ENCODE peak calls at places on chromosomes 12 and 14, in seven cellular contexts. O is A549, A is K562, V is neural progenitor cell, K is pancreas, X is tibial nerve, E is small intestine. G is an unnamed sample.

GRCh38 chr12:54394281-54394719 is 9.8 kb upstream of the ZNF385A start:
- DNase-seq in O (peak), V (peak), E (peak), K (no peak), X (no peak), A (peak), G (no peak)

GRCh38 chr14:53793790-53794560 is 162.7 kb downstream of the BMP4 start:
- DNase-seq in K (no peak), E (no peak), X (no peak), V (no peak), A (no peak), O (peak), G (no peak)

GRCh38 chr12:26319511-26319910 is 124.1 kb downstream of the SSPN start:
- DNase-seq in O (no peak), X (peak), A (no peak), K (peak), V (no peak), E (no peak), G (peak)

GRCh38 chr14:106094654-106095189 is 568.3 kb downstream of the TMEM121 start:
- DNase-seq in K (no peak), A (no peak), O (peak), E (peak), V (peak), X (no peak), G (no peak)

GRCh38 chr12:25926536-25926935 is 31.9 kb upstream of the RASSF8 start:
- DNase-seq in V (no peak), A (no peak), O (no peak), E (no peak), X (no peak), K (no peak), G (no peak)

GRCh38 chr12:58313091-58313855 is 371.9 kb downstream of the ATP23 start:
- DNase-seq in E (no peak), A (no peak), V (no peak), O (no peak), K (no peak), X (no peak), G (no peak)

GRCh38 chr14:104970231-104971068 is 7.7 kb downstream of the AHNAK2 start:
- DNase-seq in O (peak), E (no peak), X (peak), A (no peak), K (no peak), V (peak), G (no peak)

GRCh38 chr12:59619461-59620240 is 23.8 kb downstream of the SLC16A7 start:
- DNase-seq in O (no peak), A (no peak), E (no peak), K (no peak), X (no peak), V (no peak), G (no peak)

GRCh38 chr14:61512026-61512425 is 183.3 kb upstream of the HIF1A start:
- DNase-seq in E (no peak), V (no peak), A (no peak), K (no peak), X (no peak), O (no peak), G (no peak)

GRCh38 chr12:2300886-2301285 is 248.1 kb downstream of the CACNA1C start:
- DNase-seq in O (no peak), A (no peak), E (no peak), K (no peak), V (no peak), X (no peak), G (no peak)

GRCh38 chr12:110371408-110372055 is 32.0 kb downstream of the ANAPC7 start:
- DNase-seq in A (no peak), K (no peak), V (no peak), E (no peak), O (no peak), X (no peak), G (no peak)

GRCh38 chr14:95685978-95686922 is at the start of gene TCL1B:
- DNase-seq in O (no peak), X (no peak), A (peak), V (peak), K (no peak), E (no peak), G (no peak)

GRCh38 chr14:42174357-42174756 is 567.7 kb downstream of the LRFN5 start:
- DNase-seq in X (no peak), E (no peak), V (no peak), A (no peak), K (no peak), O (no peak), G (no peak)

GRCh38 chr12:1795785-1796514 is 24.4 kb upstream of the LRTM2 start:
- DNase-seq in K (peak), V (peak), A (peak), X (peak), O (peak), E (peak), G (peak)

GRCh38 chr12:75959060-75959459 is 72.5 kb downstream of the PHLDA1 start:
- DNase-seq in A (no peak), V (peak), X (no peak), O (no peak), E (no peak), K (no peak), G (no peak)

GRCh38 chr12:91361864-91362263 is 179.2 kb upstream of the DCN start:
- DNase-seq in X (no peak), A (peak), V (peak), O (peak), K (no peak), E (peak), G (no peak)

GRCh38 chr12:11711675-11712327 is 62.3 kb downstream of the ETV6 start:
- DNase-seq in K (no peak), A (no peak), E (no peak), X (no peak), O (no peak), V (no peak), G (no peak)

GRCh38 chr14:77133718-77134338 is 7.8 kb downstream of the ZDHHC22 start:
- DNase-seq in V (peak), K (peak), O (peak), A (peak), E (peak), X (no peak), G (no peak)

GRCh38 chr12:31089072-31089471 is 15.4 kb downstream of the DDX11 start:
- DNase-seq in K (no peak), E (no peak), O (no peak), V (no peak), X (no peak), A (no peak), G (no peak)

GRCh38 chr14:61381589-61381988 is 60.2 kb downstream of the PRKCH start:
- DNase-seq in O (no peak), X (no peak), A (no peak), V (no peak), E (no peak), K (peak), G (peak)

GRCh38 chr14:36099619-36100018 is 76.9 kb downstream of the PTCSC3 start:
- DNase-seq in X (no peak), A (no peak), E (no peak), V (no peak), O (no peak), K (no peak), G (no peak)

GRCh38 chr12:53811606-53812005 is 59.8 kb upstream of the CISTR start:
- DNase-seq in E (no peak), V (no peak), X (no peak), O (no peak), A (no peak), K (no peak), G (no peak)

GRCh38 chr12:109557200-109557599 is 16.1 kb downstream of the MMAB start:
- DNase-seq in E (no peak), A (no peak), V (no peak), X (no peak), K (no peak), O (no peak), G (no peak)

GRCh38 chr14:24634158-24634557 is at the start of gene GZMB:
- DNase-seq in A (no peak), E (peak), K (no peak), X (no peak), V (no peak), O (no peak), G (no peak)

GRCh38 chr14:59897757-59898383 is 22.1 kb upstream of the LRRC9 start:
- DNase-seq in O (peak), K (no peak), V (peak), E (peak), X (no peak), A (peak), G (no peak)

GRCh38 chr12:58247633-58248032 is 306.3 kb downstream of the ATP23 start:
- DNase-seq in O (peak), E (no peak), K (no peak), X (no peak), A (peak), V (peak), G (no peak)

GRCh38 chr12:88325828-88326214 is 183.7 kb downstream of the TMTC3 start:
- DNase-seq in O (no peak), X (no peak), E (no peak), K (no peak), A (no peak), V (no peak), G (no peak)
- H3K27ac ChIP-seq in O (peak), X (no peak), E (no peak), K (peak), A (no peak), V (no peak), G (peak)

GRCh38 chr14:68895304-68895703 is 83.8 kb downstream of the ACTN1 start:
- DNase-seq in K (no peak), V (no peak), X (no peak), E (no peak), O (no peak), A (no peak), G (no peak)
- H3K27ac ChIP-seq in K (no peak), V (no peak), X (no peak), E (no peak), O (no peak), A (no peak), G (peak)

DNA sequence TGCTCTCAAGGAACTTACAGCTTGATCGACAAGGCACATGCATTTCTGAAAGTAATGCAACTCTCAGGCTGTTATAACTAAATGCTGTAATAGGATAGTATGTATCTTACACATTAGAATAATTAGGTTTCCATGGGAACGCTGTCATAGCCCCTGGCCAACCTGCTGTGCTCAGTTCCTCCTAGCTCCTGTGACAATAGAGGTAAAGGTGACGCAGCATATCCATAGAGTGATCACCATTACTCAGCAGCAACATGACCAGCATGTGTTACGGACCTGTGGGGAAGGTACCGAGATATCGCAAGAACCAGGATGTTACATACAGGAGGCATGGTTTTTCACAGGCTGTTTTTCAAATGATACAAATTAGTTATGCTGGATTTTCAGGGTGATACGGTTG is 150.7 kb downstream of the CAND1 start:
- DNase-seq in A (no peak), E (no peak), O (no peak), X (no peak), V (peak), K (no peak), G (no peak)
- H3K27ac ChIP-seq in A (no peak), E (no peak), O (no peak), X (no peak), V (no peak), K (no peak), G (no peak)

GRCh38 chr12:100254876-100255275 is 12.0 kb downstream of the DEPDC4 start:
- DNase-seq in V (no peak), E (no peak), X (no peak), A (no peak), O (no peak), K (no peak), G (no peak)
- H3K27ac ChIP-seq in V (peak), E (no peak), X (no peak), A (no peak), O (no peak), K (no peak), G (no peak)

GRCh38 chr12:93743999-93744689 is 67.0 kb downstream of the CRADD start:
- DNase-seq in X (no peak), E (no peak), O (no peak), K (no peak), A (no peak), V (no peak), G (peak)

GRCh38 chr12:93745304-93745703 is 68.1 kb downstream of the CRADD start:
- DNase-seq in K (no peak), E (no peak), O (no peak), V (no peak), A (no peak), X (no peak), G (no peak)

GRCh38 chr12:93742086-93742934 is 65.1 kb downstream of the CRADD start:
- DNase-seq in V (peak), K (peak), O (peak), X (peak), E (peak), A (peak), G (peak)

GRCh38 chr12:93741741-93742085 is 64.5 kb downstream of the CRADD start:
- DNase-seq in V (peak), O (peak), K (peak), E (peak), X (no peak), A (no peak), G (no peak)

GRCh38 chr12:93743229-93743998 is 66.2 kb downstream of the CRADD start:
- DNase-seq in O (no peak), E (no peak), A (peak), V (no peak), K (no peak), X (no peak), G (no peak)
- H3K27ac ChIP-seq in O (peak), E (no peak), A (peak), V (no peak), K (peak), X (peak), G (peak)

DNA sequence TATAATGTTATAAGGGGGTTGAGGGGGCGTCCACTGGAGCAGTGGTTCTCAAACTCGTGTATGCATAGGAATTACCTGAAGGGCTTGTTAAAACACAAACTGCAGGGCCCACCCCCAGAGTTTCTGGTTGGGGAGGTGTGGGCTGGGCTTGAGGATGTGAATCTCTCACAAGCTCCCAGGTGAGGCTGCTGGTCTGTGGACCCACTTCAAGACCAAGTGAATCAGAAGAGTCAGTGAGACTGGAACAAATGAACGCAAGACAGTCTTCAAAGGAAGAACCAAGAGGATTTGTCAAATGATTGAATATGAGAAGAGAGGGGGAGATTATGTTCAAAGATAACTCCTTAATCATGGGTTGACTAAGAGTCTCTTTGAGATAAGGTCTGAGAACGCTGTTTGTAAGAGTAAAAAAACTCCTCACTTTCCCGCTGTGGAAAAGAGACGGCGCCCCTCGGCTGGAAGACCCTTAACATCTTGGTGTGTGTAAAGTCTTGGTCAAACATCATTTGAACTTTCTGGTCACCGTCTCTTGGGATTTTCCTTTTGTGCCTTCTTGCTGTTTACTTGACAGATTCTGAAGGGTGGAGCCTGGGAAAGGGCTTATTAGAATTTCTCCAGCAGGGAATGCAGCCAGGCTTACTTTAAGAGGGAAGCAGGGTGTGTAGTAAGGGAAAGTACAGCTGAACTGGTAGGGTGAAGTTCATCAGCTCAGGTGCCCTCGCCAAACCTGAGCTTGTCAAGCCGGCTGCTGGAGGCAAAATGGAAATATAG is 5.3 kb upstream of the FOXN3 start:
- DNase-seq in X (no peak), A (no peak), O (no peak), E (peak), V (no peak), K (peak), G (no peak)
- H3K27ac ChIP-seq in X (no peak), A (no peak), O (no peak), E (peak), V (no peak), K (no peak), G (peak)

GRCh38 chr14:68816183-68816942 is 23.5 kb upstream of the ZFP36L1 start:
- DNase-seq in K (peak), O (peak), X (peak), V (peak), E (peak), A (peak), G (peak)

GRCh38 chr14:68815288-68816182 is 22.7 kb upstream of the ZFP36L1 start:
- DNase-seq in X (no peak), O (no peak), K (no peak), A (no peak), V (no peak), E (peak), G (no peak)

GRCh38 chr14:68813318-68813838 is 20.5 kb upstream of the ZFP36L1 start:
- DNase-seq in X (no peak), V (no peak), A (no peak), O (no peak), E (no peak), K (no peak), G (peak)

GRCh38 chr14:68816943-68817430 is 24.1 kb upstream of the ZFP36L1 start:
- DNase-seq in K (no peak), X (no peak), V (no peak), O (no peak), E (no peak), A (no peak), G (no peak)

GRCh38 chr14:68814376-68815287 is 21.8 kb upstream of the ZFP36L1 start:
- DNase-seq in V (peak), K (peak), X (peak), O (peak), A (peak), E (peak), G (peak)
- H3K27ac ChIP-seq in V (no peak), K (peak), X (peak), O (peak), A (peak), E (peak), G (peak)

DNA sequence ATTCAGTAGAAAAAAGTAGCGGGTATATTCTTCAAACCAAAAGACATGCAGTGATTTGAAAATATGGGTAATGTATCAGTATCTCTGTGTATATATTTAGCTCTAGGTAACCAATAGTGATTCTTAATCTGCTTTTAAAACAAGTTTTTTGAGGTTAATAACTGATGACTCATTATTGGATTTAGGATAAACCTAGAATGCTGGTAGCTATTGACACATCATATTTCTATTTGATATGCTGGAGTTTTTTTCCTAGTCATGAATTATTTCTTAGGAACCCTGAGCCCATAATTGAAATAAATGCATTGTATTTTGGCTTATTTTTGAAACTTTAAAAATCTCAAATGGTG is 15.5 kb downstream of the ARF6 start:
- DNase-seq in E (no peak), K (no peak), V (no peak), O (no peak), A (no peak), X (no peak), G (no peak)
- H3K27ac ChIP-seq in E (no peak), K (peak), V (no peak), O (peak), A (no peak), X (no peak), G (no peak)

DNA sequence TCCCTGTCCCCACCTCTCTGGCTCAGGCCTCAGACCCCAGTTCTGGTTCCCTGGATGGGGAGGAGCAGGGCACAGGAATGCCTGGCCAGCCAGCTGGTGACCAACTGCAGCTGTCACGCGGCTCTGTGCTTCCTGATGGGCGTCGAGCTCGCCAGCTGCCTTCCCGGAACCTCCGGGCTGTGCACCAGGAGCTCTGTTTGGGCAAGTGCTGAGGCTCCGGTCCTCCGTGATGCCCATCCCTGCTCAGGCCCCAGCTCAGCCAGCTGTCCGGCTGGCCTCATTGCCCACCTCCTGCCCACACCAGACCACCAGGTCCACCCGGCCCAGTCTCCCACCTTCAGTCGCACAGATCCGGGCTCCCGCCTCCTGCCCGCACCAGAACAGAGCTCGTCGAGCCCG is 4.8 kb downstream of the IFFO1 start:
- DNase-seq in A (no peak), V (no peak), X (no peak), E (peak), O (no peak), K (no peak), G (no peak)
- H3K27ac ChIP-seq in A (no peak), V (no peak), X (peak), E (no peak), O (no peak), K (no peak), G (peak)

GRCh38 chr12:111692575-111693210 is 6.8 kb downstream of the ACAD10 start:
- DNase-seq in O (peak), V (no peak), A (peak), K (no peak), E (no peak), X (no peak), G (no peak)
- H3K27ac ChIP-seq in O (no peak), V (no peak), A (no peak), K (no peak), E (no peak), X (no peak), G (no peak)